ENCODE peak calls at places on chromosomes 4 and X, in six cellular contexts. One of them, this sample, is unnamed.

GRCh38 chrX:110175146-110175545 is 142.7 kb downstream of the AMMECR1 start:
- DNase-seq in breast epithelium: no peak
- DNase-seq in sigmoid colon: no peak
- DNase-seq in transverse colon: no peak
- DNase-seq in HepG2: no peak
- DNase-seq in stomach: no peak
- DNase-seq in this sample: no peak

GRCh38 chr4:145545538-145546224 is 64.0 kb downstream of the SMAD1 start:
- DNase-seq in breast epithelium: no peak
- DNase-seq in sigmoid colon: no peak
- DNase-seq in transverse colon: peak; percentile 19
- DNase-seq in HepG2: no peak
- DNase-seq in stomach: peak; percentile 43
- DNase-seq in this sample: no peak

GRCh38 chr4:127783971-127784519 is 1.9 kb downstream of the HSPA4L start:
- DNase-seq in breast epithelium: no peak
- DNase-seq in sigmoid colon: no peak
- DNase-seq in transverse colon: no peak
- DNase-seq in HepG2: peak; percentile 9
- DNase-seq in stomach: no peak
- DNase-seq in this sample: no peak

GRCh38 chr4:7861440-7861881 is 78.2 kb downstream of the AFAP1 start:
- DNase-seq in breast epithelium: no peak
- DNase-seq in sigmoid colon: peak; percentile 27
- DNase-seq in transverse colon: no peak
- DNase-seq in HepG2: no peak
- DNase-seq in stomach: no peak
- DNase-seq in this sample: no peak

GRCh38 chr4:154927126-154927525 is 146.1 kb downstream of the RBM46 start:
- DNase-seq in breast epithelium: no peak
- DNase-seq in sigmoid colon: no peak
- DNase-seq in transverse colon: no peak
- DNase-seq in HepG2: no peak
- DNase-seq in stomach: no peak
- DNase-seq in this sample: no peak

GRCh38 chr4:47490550-47490949 is 5.5 kb downstream of the ATP10D start:
- DNase-seq in breast epithelium: no peak
- DNase-seq in sigmoid colon: no peak
- DNase-seq in transverse colon: no peak
- DNase-seq in HepG2: peak; percentile 21
- DNase-seq in stomach: no peak
- DNase-seq in this sample: no peak

GRCh38 chr4:140330311-140330900 is 43.0 kb upstream of the SCOC start:
- DNase-seq in breast epithelium: no peak
- DNase-seq in sigmoid colon: no peak
- DNase-seq in transverse colon: no peak
- DNase-seq in HepG2: peak; percentile 18
- DNase-seq in stomach: no peak
- DNase-seq in this sample: no peak

GRCh38 chr4:98150092-98150761 is 7.0 kb upstream of the STPG2 start:
- DNase-seq in breast epithelium: no peak
- DNase-seq in sigmoid colon: no peak
- DNase-seq in transverse colon: no peak
- DNase-seq in HepG2: no peak
- DNase-seq in stomach: no peak
- DNase-seq in this sample: no peak

GRCh38 chr4:122099896-122100295 is 52.2 kb upstream of the BLTP1 start:
- DNase-seq in breast epithelium: no peak
- DNase-seq in sigmoid colon: no peak
- DNase-seq in transverse colon: no peak
- DNase-seq in HepG2: no peak
- DNase-seq in stomach: no peak
- DNase-seq in this sample: no peak

GRCh38 chr4:72591547-72591946 is 22.5 kb upstream of the ADAMTS3 start:
- DNase-seq in breast epithelium: no peak
- DNase-seq in sigmoid colon: no peak
- DNase-seq in transverse colon: no peak
- DNase-seq in HepG2: no peak
- DNase-seq in stomach: no peak
- DNase-seq in this sample: no peak

GRCh38 chr4:162793571-162793970 is 373.1 kb downstream of the NAF1 start:
- DNase-seq in breast epithelium: no peak
- DNase-seq in sigmoid colon: no peak
- DNase-seq in transverse colon: no peak
- DNase-seq in HepG2: no peak
- DNase-seq in stomach: no peak
- DNase-seq in this sample: no peak

GRCh38 chr4:109946120-109946519 is 33.4 kb downstream of the EGF start:
- DNase-seq in breast epithelium: no peak
- DNase-seq in sigmoid colon: no peak
- DNase-seq in transverse colon: no peak
- DNase-seq in HepG2: no peak
- DNase-seq in stomach: no peak
- DNase-seq in this sample: no peak

GRCh38 chrX:15781964-15782711 is 8.1 kb upstream of the ZRSR2 start:
- DNase-seq in breast epithelium: no peak
- DNase-seq in sigmoid colon: no peak
- DNase-seq in transverse colon: peak; percentile 13
- DNase-seq in HepG2: no peak
- DNase-seq in stomach: no peak
- DNase-seq in this sample: no peak
- TF ChIP-seq POLR2A in breast epithelium: no peak
- TF ChIP-seq POLR2A in sigmoid colon: no peak
- TF ChIP-seq POLR2A in transverse colon: no peak
- TF ChIP-seq POLR2A in HepG2: no peak
- TF ChIP-seq POLR2A in stomach: no peak
- TF ChIP-seq POLR2A in this sample: no peak

GRCh38 chr4:119692001-119692400 is 63.4 kb upstream of the PDE5A start:
- DNase-seq in breast epithelium: no peak
- DNase-seq in sigmoid colon: no peak
- DNase-seq in transverse colon: no peak
- DNase-seq in HepG2: no peak
- DNase-seq in stomach: no peak
- DNase-seq in this sample: no peak
- TF ChIP-seq CTCF in breast epithelium: no peak
- TF ChIP-seq CTCF in sigmoid colon: no peak
- TF ChIP-seq CTCF in transverse colon: no peak
- TF ChIP-seq CTCF in HepG2: no peak
- TF ChIP-seq CTCF in stomach: no peak
- TF ChIP-seq CTCF in this sample: no peak

DNA sequence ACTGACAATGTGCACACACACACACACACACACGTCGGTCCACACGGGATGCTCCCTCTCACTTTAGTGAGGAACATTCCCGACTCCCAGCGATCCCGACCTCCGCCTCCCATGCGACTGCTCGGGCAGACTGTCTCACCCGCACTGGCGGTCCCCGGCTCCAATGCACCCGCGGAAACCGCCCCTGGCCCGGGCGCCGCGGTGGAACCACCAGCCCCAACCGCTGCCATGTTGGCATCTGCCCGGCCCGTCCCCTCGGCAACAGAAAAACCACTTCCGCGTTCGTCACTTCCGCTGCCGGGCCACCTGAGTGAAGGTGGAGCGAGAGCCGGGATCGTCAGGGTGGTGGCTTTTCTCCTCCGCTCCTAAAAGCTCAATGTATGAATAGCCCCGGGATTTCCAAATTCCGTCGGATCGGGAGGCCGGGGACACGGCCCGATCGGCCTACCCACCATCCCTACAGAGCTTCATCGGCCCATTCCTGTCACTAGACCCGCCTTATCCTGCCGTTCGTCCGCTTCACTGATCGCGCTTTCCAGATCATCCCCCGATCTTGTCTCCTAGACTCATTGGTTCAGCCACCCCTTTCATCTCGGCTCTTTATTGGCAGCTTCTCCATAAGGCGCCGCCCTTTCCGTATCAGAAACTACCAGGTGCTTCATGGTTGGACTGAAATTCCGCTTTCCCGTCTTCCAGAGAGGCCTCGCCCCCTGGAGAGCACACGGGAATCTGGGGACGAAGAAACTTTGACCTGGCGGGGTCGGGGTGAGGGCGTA is at the start of gene SLC35A2:
- DNase-seq in breast epithelium: peak; percentile 84
- DNase-seq in sigmoid colon: peak; percentile 88
- DNase-seq in transverse colon: peak; percentile 89
- DNase-seq in HepG2: peak; percentile 85
- DNase-seq in stomach: peak; percentile 88
- DNase-seq in this sample: no peak
- TF ChIP-seq POLR2AphosphoS5 in breast epithelium: peak; percentile 68
- TF ChIP-seq POLR2AphosphoS5 in sigmoid colon: peak; percentile 87
- TF ChIP-seq POLR2AphosphoS5 in transverse colon: peak; percentile 67
- TF ChIP-seq POLR2AphosphoS5 in HepG2: peak; percentile 39
- TF ChIP-seq POLR2AphosphoS5 in stomach: peak; percentile 48
- TF ChIP-seq POLR2AphosphoS5 in this sample: peak; percentile 22

GRCh38 chr4:113522433-113522832 is 239.1 kb downstream of the CAMK2D start:
- DNase-seq in breast epithelium: no peak
- DNase-seq in sigmoid colon: no peak
- DNase-seq in transverse colon: no peak
- DNase-seq in HepG2: no peak
- DNase-seq in stomach: no peak
- DNase-seq in this sample: no peak
- TF ChIP-seq POLR2A in breast epithelium: no peak
- TF ChIP-seq POLR2A in sigmoid colon: no peak
- TF ChIP-seq POLR2A in transverse colon: no peak
- TF ChIP-seq POLR2A in HepG2: no peak
- TF ChIP-seq POLR2A in stomach: no peak
- TF ChIP-seq POLR2A in this sample: no peak

DNA sequence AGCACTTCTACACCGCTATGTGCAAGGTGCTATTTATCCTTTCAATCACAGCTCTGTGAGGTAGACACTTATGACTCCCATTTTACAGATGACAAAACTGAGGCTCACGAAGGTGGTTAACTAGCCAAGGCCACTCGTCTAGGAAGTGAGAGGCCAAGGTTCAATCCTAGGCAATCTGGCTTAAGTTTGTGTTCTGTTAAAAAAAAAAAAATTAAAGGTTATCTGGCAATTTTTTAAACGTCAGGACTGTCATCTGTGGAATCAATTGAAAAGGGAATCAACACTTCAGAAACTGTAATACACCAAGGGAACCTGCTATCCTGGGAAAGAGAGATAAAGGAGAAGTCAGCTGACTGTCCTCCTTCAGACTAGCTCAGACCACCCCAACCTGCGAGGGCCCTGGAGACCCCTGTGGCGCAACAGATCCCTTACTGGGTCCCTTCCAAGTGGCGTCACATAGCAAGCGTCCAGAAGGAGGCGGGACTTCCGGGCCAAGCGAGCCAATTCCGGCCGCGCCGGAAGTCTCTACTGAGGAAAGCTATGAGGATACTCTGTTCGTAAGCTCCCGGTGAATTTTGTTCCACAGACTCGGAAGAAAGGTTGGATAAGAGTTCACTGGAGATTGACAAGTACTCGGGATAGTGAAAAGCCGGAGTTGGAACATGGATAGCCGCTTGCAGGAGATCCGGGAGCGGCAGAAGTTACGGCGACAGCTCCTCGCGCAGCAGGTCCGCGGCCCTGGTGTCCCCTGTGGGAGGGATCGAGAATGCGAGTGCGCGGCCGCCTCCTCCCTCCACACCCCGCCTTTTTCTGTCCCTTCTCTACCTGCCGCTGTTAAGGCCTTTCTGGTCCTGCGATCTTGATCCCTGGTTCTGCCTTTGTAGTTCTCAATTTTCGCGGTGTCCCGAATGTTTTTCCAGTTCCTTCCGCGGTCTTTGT is at the start of gene METTL14:
- DNase-seq in breast epithelium: peak; percentile 89
- DNase-seq in sigmoid colon: peak; percentile 97
- DNase-seq in transverse colon: peak; percentile 93
- DNase-seq in HepG2: peak; percentile 88
- DNase-seq in stomach: peak; percentile 95
- DNase-seq in this sample: peak; percentile 94
- TF ChIP-seq CTCF in breast epithelium: no peak
- TF ChIP-seq CTCF in sigmoid colon: peak; percentile 35
- TF ChIP-seq CTCF in transverse colon: peak; percentile 49
- TF ChIP-seq CTCF in HepG2: no peak
- TF ChIP-seq CTCF in stomach: no peak
- TF ChIP-seq CTCF in this sample: no peak

GRCh38 chr4:87316961-87317360 is 5.7 kb downstream of the HSD17B13 start:
- DNase-seq in breast epithelium: no peak
- DNase-seq in sigmoid colon: no peak
- DNase-seq in transverse colon: no peak
- DNase-seq in HepG2: no peak
- DNase-seq in stomach: no peak
- DNase-seq in this sample: no peak
- TF ChIP-seq POLR2AphosphoS5 in breast epithelium: no peak
- TF ChIP-seq POLR2AphosphoS5 in sigmoid colon: no peak
- TF ChIP-seq POLR2AphosphoS5 in transverse colon: no peak
- TF ChIP-seq POLR2AphosphoS5 in HepG2: no peak
- TF ChIP-seq POLR2AphosphoS5 in stomach: no peak
- TF ChIP-seq POLR2AphosphoS5 in this sample: no peak

GRCh38 chr4:184514121-184514988 is 40.0 kb upstream of the IRF2 start:
- DNase-seq in breast epithelium: no peak
- DNase-seq in sigmoid colon: peak; percentile 86
- DNase-seq in transverse colon: peak; percentile 48
- DNase-seq in HepG2: no peak
- DNase-seq in stomach: no peak
- DNase-seq in this sample: no peak
- TF ChIP-seq POLR2A in breast epithelium: no peak
- TF ChIP-seq POLR2A in sigmoid colon: no peak
- TF ChIP-seq POLR2A in transverse colon: no peak
- TF ChIP-seq POLR2A in HepG2: no peak
- TF ChIP-seq POLR2A in stomach: no peak
- TF ChIP-seq POLR2A in this sample: no peak

DNA sequence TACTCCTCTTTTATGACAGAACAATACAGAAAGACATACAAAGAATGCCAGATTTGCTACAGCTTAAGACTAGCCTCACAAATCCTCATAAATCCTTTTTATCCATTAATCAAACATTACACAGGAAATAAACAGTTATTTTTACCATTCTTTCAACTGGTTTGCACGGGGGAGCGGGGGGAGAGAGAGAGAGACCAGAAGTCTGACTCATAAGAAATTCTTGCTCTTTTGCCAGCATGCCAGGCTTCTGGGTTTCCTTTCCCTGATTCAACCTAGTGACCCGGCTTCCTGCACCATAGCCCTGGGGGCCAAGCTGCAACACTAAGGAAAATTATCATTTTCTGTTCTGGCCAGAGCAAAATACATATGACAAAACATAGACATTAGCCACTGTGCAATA is 6.8 kb upstream of the RRAGB start:
- DNase-seq in breast epithelium: no peak
- DNase-seq in sigmoid colon: no peak
- DNase-seq in transverse colon: no peak
- DNase-seq in HepG2: no peak
- DNase-seq in stomach: no peak
- DNase-seq in this sample: no peak
- TF ChIP-seq CTCF in breast epithelium: no peak
- TF ChIP-seq CTCF in sigmoid colon: no peak
- TF ChIP-seq CTCF in transverse colon: no peak
- TF ChIP-seq CTCF in HepG2: no peak
- TF ChIP-seq CTCF in stomach: no peak
- TF ChIP-seq CTCF in this sample: no peak

This sample was measured in vagina.